ENCODE peak calls at places on chromosomes 12 and 14, in nine cellular contexts. V is esophagus squamous epithelium, F is tibial artery, T is lower lobe of right lung, Y is A549, S is pancreas, Z is DND-41, H is AG04450, I is psoas muscle. E is an unnamed sample.

GRCh38 chr14:20415723-20416622 is 2.7 kb upstream of the TEP1 start:
- DNase-seq in V (no peak), F (no peak), T (no peak), Y (peak; percentile 67), S (no peak), Z (peak; percentile 63), H (peak; percentile 23), I (no peak), E (no peak)

GRCh38 chr14:91996951-91997371 is 42.9 kb downstream of the TRIP11 start:
- DNase-seq in V (no peak), F (no peak), T (no peak), Y (peak; percentile 51), S (no peak), Z (no peak), H (peak; percentile 26), I (no peak), E (no peak)

GRCh38 chr12:85405781-85406522 is 125.9 kb downstream of the ALX1 start:
- DNase-seq in V (no peak), F (no peak), T (no peak), Y (no peak), S (no peak), Z (no peak), H (no peak), I (no peak), E (no peak)

GRCh38 chr12:47867496-47867941 is 37.3 kb downstream of the VDR start:
- DNase-seq in V (no peak), F (no peak), T (no peak), Y (peak; percentile 37), S (no peak), Z (no peak), H (peak; percentile 70), I (no peak), E (no peak)

GRCh38 chr12:94101902-94102660 is 46.3 kb upstream of the PLXNC1 start:
- DNase-seq in V (peak; percentile 49), F (peak; percentile 90), T (peak; percentile 89), Y (peak; percentile 90), S (peak; percentile 71), Z (peak; percentile 91), H (peak; percentile 73), I (peak; percentile 89), E (peak; percentile 82)

GRCh38 chr14:32633214-32633864 is 304.2 kb downstream of the AKAP6 start:
- DNase-seq in V (no peak), F (no peak), T (no peak), Y (no peak), S (no peak), Z (no peak), H (no peak), I (no peak), E (no peak)

GRCh38 chr12:2384029-2384386 is 331.2 kb downstream of the CACNA1C start:
- DNase-seq in V (no peak), F (peak; percentile 57), T (no peak), Y (no peak), S (no peak), Z (no peak), H (no peak), I (no peak), E (no peak)

GRCh38 chr12:124994435-124994975 is 1.1 kb downstream of the BRI3BP start:
- DNase-seq in V (no peak), F (no peak), T (no peak), Y (peak; percentile 40), S (peak; percentile 45), Z (peak; percentile 70), H (no peak), I (no peak), E (no peak)

GRCh38 chr12:46579474-46579873 is 206.9 kb upstream of the SLC38A2 start:
- DNase-seq in V (no peak), F (no peak), T (no peak), Y (no peak), S (no peak), Z (no peak), H (no peak), I (no peak), E (no peak)

GRCh38 chr12:72282721-72283120 is 10.6 kb downstream of the TRHDE start:
- DNase-seq in V (no peak), F (no peak), T (no peak), Y (no peak), S (no peak), Z (no peak), H (no peak), I (no peak), E (no peak)

GRCh38 chr14:36661506-36662257 is at the start of gene PAX9:
- DNase-seq in V (no peak), F (peak; percentile 84), T (peak; percentile 82), Y (peak; percentile 91), S (peak; percentile 76), Z (peak; percentile 20), H (no peak), I (peak; percentile 93), E (no peak)

GRCh38 chr12:109738878-109739665 is 25.4 kb downstream of the FAM222A start:
- DNase-seq in V (no peak), F (peak; percentile 42), T (peak; percentile 33), Y (no peak), S (peak; percentile 8), Z (no peak), H (no peak), I (peak; percentile 41), E (no peak)

GRCh38 chr12:15602051-15602672 is 187.0 kb downstream of the EPS8 start:
- DNase-seq in V (no peak), F (no peak), T (no peak), Y (no peak), S (no peak), Z (no peak), H (no peak), I (no peak), E (no peak)

GRCh38 chr14:104366931-104367810 is 212.4 kb upstream of the C14orf180 start:
- DNase-seq in V (no peak), F (no peak), T (peak; percentile 25), Y (no peak), S (no peak), Z (no peak), H (no peak), I (peak; percentile 18), E (no peak)

GRCh38 chr12:52539024-52539820 is 13.7 kb downstream of the KRT71 start:
- DNase-seq in V (no peak), F (no peak), T (no peak), Y (peak; percentile 68), S (no peak), Z (no peak), H (peak; percentile 6), I (no peak), E (no peak)

GRCh38 chr14:99522457-99522891 is 41.3 kb downstream of the CCNK start:
- DNase-seq in V (no peak), F (no peak), T (peak; percentile 44), Y (peak; percentile 55), S (no peak), Z (no peak), H (peak; percentile 46), I (peak; percentile 54), E (no peak)

GRCh38 chr14:100975668-100976067 is 72.1 kb upstream of the RTL1 start:
- DNase-seq in V (no peak), F (no peak), T (no peak), Y (no peak), S (no peak), Z (no peak), H (no peak), I (no peak), E (no peak)

GRCh38 chr12:117321572-117321971 is 39.9 kb downstream of the NOS1 start:
- DNase-seq in V (no peak), F (no peak), T (no peak), Y (no peak), S (no peak), Z (no peak), H (no peak), I (no peak), E (no peak)

DNA sequence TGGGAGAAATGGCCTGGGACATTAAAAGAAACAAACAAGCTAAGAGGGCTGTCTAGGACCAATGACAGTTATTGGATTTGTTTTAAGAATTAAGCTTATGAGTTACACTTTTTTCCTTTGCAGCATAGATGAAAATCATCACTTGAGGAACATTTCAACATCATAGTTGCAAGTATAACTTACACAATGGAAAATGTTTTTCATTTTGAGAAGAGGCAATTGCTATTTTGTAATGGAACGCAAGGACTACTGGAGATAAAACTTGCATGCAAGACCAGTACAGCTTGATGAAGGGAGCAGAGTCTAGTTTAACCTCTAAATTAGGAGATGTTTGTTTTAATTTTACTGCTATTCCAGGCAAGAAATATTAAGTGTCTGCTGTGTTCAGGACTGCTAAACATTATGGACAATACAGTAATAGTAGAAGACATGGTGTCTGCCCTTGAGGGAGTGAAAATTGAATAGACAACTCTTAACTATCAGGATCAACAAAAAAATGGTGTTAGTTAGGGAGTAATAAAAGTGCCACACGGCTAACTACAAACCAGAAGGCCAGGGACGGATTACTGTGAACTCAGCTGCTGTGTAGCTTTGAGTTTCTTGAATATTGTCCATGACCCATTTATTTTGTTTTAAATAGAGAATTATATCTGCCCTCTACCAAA is 374.5 kb downstream of the RAD51B start:
- DNase-seq in V (no peak), F (no peak), T (no peak), Y (no peak), S (no peak), Z (no peak), H (no peak), I (no peak), E (no peak)
- H3K27ac ChIP-seq in V (peak overlapping the region; percentile 1), F (no peak overlapping the region), T (peak overlapping the region; percentile 12), Y (peak overlapping the region; percentile 93), S (peak overlapping the region; percentile 83), Z (no peak overlapping the region), H (no peak overlapping the region), I (peak overlapping the region; percentile 84), E (no peak overlapping the region)

DNA sequence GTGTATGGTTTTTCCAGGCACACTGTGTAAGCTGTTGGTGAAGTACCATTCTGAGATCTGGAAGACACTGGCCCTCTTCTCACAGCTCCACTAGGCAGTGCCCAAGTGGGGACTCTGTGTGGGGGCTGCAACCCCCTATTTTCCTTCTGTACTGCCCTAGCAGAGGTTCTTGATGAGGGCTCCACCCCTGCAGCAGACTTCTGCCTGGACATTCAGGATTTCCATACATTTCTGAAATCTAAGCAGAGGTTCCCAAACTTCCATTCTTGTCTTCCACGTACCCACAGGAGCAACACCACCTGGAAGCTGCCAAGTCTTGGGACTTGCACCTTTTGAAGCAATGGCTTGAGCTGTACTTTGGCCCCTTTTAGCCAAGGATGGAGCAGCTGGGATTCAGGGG is 85.2 kb upstream of the PRMT8 start:
- DNase-seq in V (no peak), F (no peak), T (no peak), Y (no peak), S (no peak), Z (no peak), H (no peak), I (no peak), E (no peak)
- TF ChIP-seq CTCF in V (no peak), F (no peak), T (no peak), Y (no peak), S (no peak), Z (no peak), H (no peak), I (no peak), E (no peak)

DNA sequence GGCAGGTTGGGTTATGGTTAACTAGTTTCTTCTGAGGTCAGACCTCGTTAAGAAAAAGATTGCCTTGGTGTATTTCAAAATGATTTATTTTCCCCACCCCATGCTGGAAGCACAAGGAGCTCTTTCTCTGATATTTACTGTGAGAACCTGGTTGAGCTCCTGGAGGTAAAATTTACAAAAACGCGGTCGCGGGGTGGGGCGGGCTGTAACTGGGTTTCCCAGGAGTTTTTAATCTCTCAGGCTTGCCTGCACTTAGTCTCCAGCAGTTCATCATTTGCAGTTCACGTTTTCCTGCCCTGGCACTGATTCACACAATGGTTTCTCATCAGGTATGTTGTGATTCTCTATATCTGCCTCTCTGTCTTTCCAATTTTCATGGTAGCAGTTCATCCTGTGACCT is 67.9 kb upstream of the PDE3A start:
- DNase-seq in V (no peak), F (no peak), T (no peak), Y (no peak), S (no peak), Z (no peak), H (no peak), I (no peak), E (no peak)
- H3K9me3 ChIP-seq in V (peaks cover 11% of the 10 kb centered on the region), F (peaks cover 18% of the 10 kb centered on the region), T (peaks cover 7% of the 10 kb centered on the region), Y (peaks cover 11% of the 10 kb centered on the region), S (no peaks in the 10 kb centered on the region), Z (no peaks in the 10 kb centered on the region), H (no peaks in the 10 kb centered on the region), I (peaks cover 7% of the 10 kb centered on the region), E (peaks cover 2% of the 10 kb centered on the region)

GRCh38 chr14:75297417-75298040 is 18.9 kb downstream of the FOS start:
- DNase-seq in V (no peak), F (peak; percentile 60), T (no peak), Y (no peak), S (no peak), Z (no peak), H (no peak), I (no peak), E (no peak)
- H3K27ac ChIP-seq in V (peak overlapping the region; percentile 88), F (no peak overlapping the region), T (peak overlapping the region; percentile 97), Y (no peak overlapping the region), S (peak overlapping the region; percentile 28), Z (no peak overlapping the region), H (no peak overlapping the region), I (no peak overlapping the region), E (no peak overlapping the region)